ENCODE peak calls at places on chromosomes 11 and 22, in ten cellular contexts. One of them, this sample, is unnamed.

GRCh38 chr11:121904148-121904547 is 211.9 kb downstream of the BLID start:
- DNase-seq in anterior cingulate cortex: no peak
- DNase-seq in lower lobe of right lung: peak
- DNase-seq in mucosa of descending colon: no peak
- DNase-seq in naive B cell: peak
- DNase-seq in upper lobe of right lung: no peak
- DNase-seq in naive thymus-derived CD8-positive, alpha-beta T cell: no peak
- DNase-seq in renal cortical epithelial cell: no peak
- DNase-seq in C1 segment of cervical spinal cord: no peak
- DNase-seq in cortex of kidney: no peak
- DNase-seq in this sample: no peak

GRCh38 chr11:15159085-15159484 is 44.4 kb downstream of the INSC start:
- DNase-seq in anterior cingulate cortex: no peak
- DNase-seq in lower lobe of right lung: no peak
- DNase-seq in mucosa of descending colon: no peak
- DNase-seq in naive B cell: peak
- DNase-seq in upper lobe of right lung: no peak
- DNase-seq in naive thymus-derived CD8-positive, alpha-beta T cell: no peak
- DNase-seq in renal cortical epithelial cell: peak
- DNase-seq in C1 segment of cervical spinal cord: no peak
- DNase-seq in cortex of kidney: no peak
- DNase-seq in this sample: no peak

GRCh38 chr11:15213471-15214231 is 98.9 kb downstream of the INSC start:
- DNase-seq in anterior cingulate cortex: no peak
- DNase-seq in lower lobe of right lung: no peak
- DNase-seq in mucosa of descending colon: no peak
- DNase-seq in naive B cell: no peak
- DNase-seq in upper lobe of right lung: no peak
- DNase-seq in naive thymus-derived CD8-positive, alpha-beta T cell: no peak
- DNase-seq in renal cortical epithelial cell: no peak
- DNase-seq in C1 segment of cervical spinal cord: no peak
- DNase-seq in cortex of kidney: no peak
- DNase-seq in this sample: no peak

GRCh38 chr11:25953015-25953414 is 378.9 kb upstream of the ANO3 start:
- DNase-seq in anterior cingulate cortex: no peak
- DNase-seq in lower lobe of right lung: no peak
- DNase-seq in mucosa of descending colon: no peak
- DNase-seq in naive B cell: no peak
- DNase-seq in upper lobe of right lung: no peak
- DNase-seq in naive thymus-derived CD8-positive, alpha-beta T cell: no peak
- DNase-seq in renal cortical epithelial cell: peak
- DNase-seq in C1 segment of cervical spinal cord: no peak
- DNase-seq in cortex of kidney: no peak
- DNase-seq in this sample: no peak

GRCh38 chr11:44939673-44940072 is 11.0 kb downstream of the TP53I11 start:
- DNase-seq in anterior cingulate cortex: no peak
- DNase-seq in lower lobe of right lung: no peak
- DNase-seq in mucosa of descending colon: no peak
- DNase-seq in naive B cell: no peak
- DNase-seq in upper lobe of right lung: no peak
- DNase-seq in naive thymus-derived CD8-positive, alpha-beta T cell: no peak
- DNase-seq in renal cortical epithelial cell: no peak
- DNase-seq in C1 segment of cervical spinal cord: no peak
- DNase-seq in cortex of kidney: no peak
- DNase-seq in this sample: no peak

GRCh38 chr11:95647805-95648379 is 141.7 kb downstream of the FAM76B start:
- DNase-seq in anterior cingulate cortex: no peak
- DNase-seq in lower lobe of right lung: no peak
- DNase-seq in mucosa of descending colon: no peak
- DNase-seq in naive B cell: no peak
- DNase-seq in upper lobe of right lung: no peak
- DNase-seq in naive thymus-derived CD8-positive, alpha-beta T cell: no peak
- DNase-seq in renal cortical epithelial cell: peak
- DNase-seq in C1 segment of cervical spinal cord: no peak
- DNase-seq in cortex of kidney: no peak
- DNase-seq in this sample: no peak

GRCh38 chr22:38412435-38413084 is 42.4 kb downstream of the KCNJ4 start:
- DNase-seq in anterior cingulate cortex: no peak
- DNase-seq in lower lobe of right lung: peak
- DNase-seq in mucosa of descending colon: peak
- DNase-seq in naive B cell: peak
- DNase-seq in upper lobe of right lung: peak
- DNase-seq in naive thymus-derived CD8-positive, alpha-beta T cell: no peak
- DNase-seq in renal cortical epithelial cell: no peak
- DNase-seq in C1 segment of cervical spinal cord: no peak
- DNase-seq in cortex of kidney: no peak
- DNase-seq in this sample: peak

GRCh38 chr11:126948563-126948962 is 52.0 kb downstream of the KIRREL3 start:
- DNase-seq in anterior cingulate cortex: no peak
- DNase-seq in lower lobe of right lung: no peak
- DNase-seq in mucosa of descending colon: no peak
- DNase-seq in naive B cell: no peak
- DNase-seq in upper lobe of right lung: no peak
- DNase-seq in naive thymus-derived CD8-positive, alpha-beta T cell: no peak
- DNase-seq in renal cortical epithelial cell: peak
- DNase-seq in C1 segment of cervical spinal cord: no peak
- DNase-seq in cortex of kidney: no peak
- DNase-seq in this sample: no peak

GRCh38 chr22:39392341-39392948 is 7.1 kb upstream of the TAB1 start:
- DNase-seq in anterior cingulate cortex: no peak
- DNase-seq in lower lobe of right lung: no peak
- DNase-seq in mucosa of descending colon: no peak
- DNase-seq in naive B cell: no peak
- DNase-seq in upper lobe of right lung: no peak
- DNase-seq in naive thymus-derived CD8-positive, alpha-beta T cell: no peak
- DNase-seq in renal cortical epithelial cell: no peak
- DNase-seq in C1 segment of cervical spinal cord: no peak
- DNase-seq in cortex of kidney: no peak
- DNase-seq in this sample: no peak

GRCh38 chr11:65786786-65787636 is at the start of gene OVOL1:
- DNase-seq in anterior cingulate cortex: no peak
- DNase-seq in lower lobe of right lung: peak
- DNase-seq in mucosa of descending colon: peak
- DNase-seq in naive B cell: peak
- DNase-seq in upper lobe of right lung: peak
- DNase-seq in naive thymus-derived CD8-positive, alpha-beta T cell: no peak
- DNase-seq in renal cortical epithelial cell: no peak
- DNase-seq in C1 segment of cervical spinal cord: no peak
- DNase-seq in cortex of kidney: no peak
- DNase-seq in this sample: peak

GRCh38 chr11:34140149-34140548 is 34.7 kb downstream of the NAT10 start:
- DNase-seq in anterior cingulate cortex: no peak
- DNase-seq in lower lobe of right lung: peak
- DNase-seq in mucosa of descending colon: no peak
- DNase-seq in naive B cell: no peak
- DNase-seq in upper lobe of right lung: no peak
- DNase-seq in naive thymus-derived CD8-positive, alpha-beta T cell: no peak
- DNase-seq in renal cortical epithelial cell: no peak
- DNase-seq in C1 segment of cervical spinal cord: no peak
- DNase-seq in cortex of kidney: no peak
- DNase-seq in this sample: no peak

GRCh38 chr11:77590194-77590591 is 440 bp downstream of the AQP11 start:
- DNase-seq in anterior cingulate cortex: peak
- DNase-seq in lower lobe of right lung: no peak
- DNase-seq in mucosa of descending colon: no peak
- DNase-seq in naive B cell: no peak
- DNase-seq in upper lobe of right lung: no peak
- DNase-seq in naive thymus-derived CD8-positive, alpha-beta T cell: peak
- DNase-seq in renal cortical epithelial cell: peak
- DNase-seq in C1 segment of cervical spinal cord: peak
- DNase-seq in cortex of kidney: no peak
- DNase-seq in this sample: peak

GRCh38 chr11:62569611-62570010 is 4.1 kb downstream of the EEF1G start:
- DNase-seq in anterior cingulate cortex: no peak
- DNase-seq in lower lobe of right lung: no peak
- DNase-seq in mucosa of descending colon: no peak
- DNase-seq in naive B cell: no peak
- DNase-seq in upper lobe of right lung: no peak
- DNase-seq in naive thymus-derived CD8-positive, alpha-beta T cell: no peak
- DNase-seq in renal cortical epithelial cell: no peak
- DNase-seq in C1 segment of cervical spinal cord: no peak
- DNase-seq in cortex of kidney: no peak
- DNase-seq in this sample: no peak

GRCh38 chr22:42785706-42786499 is 65.2 kb upstream of the A4GALT start:
- DNase-seq in anterior cingulate cortex: no peak
- DNase-seq in lower lobe of right lung: no peak
- DNase-seq in mucosa of descending colon: no peak
- DNase-seq in naive B cell: no peak
- DNase-seq in upper lobe of right lung: no peak
- DNase-seq in naive thymus-derived CD8-positive, alpha-beta T cell: no peak
- DNase-seq in renal cortical epithelial cell: no peak
- DNase-seq in C1 segment of cervical spinal cord: no peak
- DNase-seq in cortex of kidney: no peak
- DNase-seq in this sample: no peak

GRCh38 chr11:128058580-128059208 is 528.7 kb downstream of the ETS1 start:
- DNase-seq in anterior cingulate cortex: no peak
- DNase-seq in lower lobe of right lung: no peak
- DNase-seq in mucosa of descending colon: no peak
- DNase-seq in naive B cell: no peak
- DNase-seq in upper lobe of right lung: no peak
- DNase-seq in naive thymus-derived CD8-positive, alpha-beta T cell: no peak
- DNase-seq in renal cortical epithelial cell: no peak
- DNase-seq in C1 segment of cervical spinal cord: no peak
- DNase-seq in cortex of kidney: no peak
- DNase-seq in this sample: no peak

GRCh38 chr22:17213976-17214375 is 5.3 kb downstream of the ADA2 start:
- DNase-seq in anterior cingulate cortex: no peak
- DNase-seq in lower lobe of right lung: peak
- DNase-seq in mucosa of descending colon: peak
- DNase-seq in naive B cell: no peak
- DNase-seq in upper lobe of right lung: peak
- DNase-seq in naive thymus-derived CD8-positive, alpha-beta T cell: peak
- DNase-seq in renal cortical epithelial cell: peak
- DNase-seq in C1 segment of cervical spinal cord: no peak
- DNase-seq in cortex of kidney: no peak
- DNase-seq in this sample: peak

GRCh38 chr11:22449441-22449840 is 111.3 kb downstream of the SLC17A6 start:
- DNase-seq in anterior cingulate cortex: no peak
- DNase-seq in lower lobe of right lung: no peak
- DNase-seq in mucosa of descending colon: no peak
- DNase-seq in naive B cell: no peak
- DNase-seq in upper lobe of right lung: no peak
- DNase-seq in naive thymus-derived CD8-positive, alpha-beta T cell: no peak
- DNase-seq in renal cortical epithelial cell: no peak
- DNase-seq in C1 segment of cervical spinal cord: no peak
- DNase-seq in cortex of kidney: no peak
- DNase-seq in this sample: no peak

GRCh38 chr22:33427461-33427860 is 369.3 kb upstream of the SYN3 start:
- DNase-seq in anterior cingulate cortex: no peak
- DNase-seq in lower lobe of right lung: no peak
- DNase-seq in mucosa of descending colon: no peak
- DNase-seq in naive B cell: no peak
- DNase-seq in upper lobe of right lung: no peak
- DNase-seq in naive thymus-derived CD8-positive, alpha-beta T cell: no peak
- DNase-seq in renal cortical epithelial cell: no peak
- DNase-seq in C1 segment of cervical spinal cord: no peak
- DNase-seq in cortex of kidney: no peak
- DNase-seq in this sample: no peak

GRCh38 chr22:30932661-30933060 is 35.9 kb downstream of the MORC2 start:
- DNase-seq in anterior cingulate cortex: no peak
- DNase-seq in lower lobe of right lung: no peak
- DNase-seq in mucosa of descending colon: no peak
- DNase-seq in naive B cell: no peak
- DNase-seq in upper lobe of right lung: no peak
- DNase-seq in naive thymus-derived CD8-positive, alpha-beta T cell: no peak
- DNase-seq in renal cortical epithelial cell: no peak
- DNase-seq in C1 segment of cervical spinal cord: no peak
- DNase-seq in cortex of kidney: no peak
- DNase-seq in this sample: no peak

GRCh38 chr22:45210577-45211431 is 29.9 kb downstream of the KIAA0930 start:
- DNase-seq in anterior cingulate cortex: no peak
- DNase-seq in lower lobe of right lung: no peak
- DNase-seq in mucosa of descending colon: no peak
- DNase-seq in naive B cell: no peak
- DNase-seq in upper lobe of right lung: peak
- DNase-seq in naive thymus-derived CD8-positive, alpha-beta T cell: no peak
- DNase-seq in renal cortical epithelial cell: no peak
- DNase-seq in C1 segment of cervical spinal cord: peak
- DNase-seq in cortex of kidney: no peak
- DNase-seq in this sample: no peak

GRCh38 chr22:43900206-43900605 is 8.4 kb upstream of the PNPLA5 start:
- DNase-seq in anterior cingulate cortex: no peak
- DNase-seq in lower lobe of right lung: no peak
- DNase-seq in mucosa of descending colon: no peak
- DNase-seq in naive B cell: no peak
- DNase-seq in upper lobe of right lung: no peak
- DNase-seq in naive thymus-derived CD8-positive, alpha-beta T cell: no peak
- DNase-seq in renal cortical epithelial cell: no peak
- DNase-seq in C1 segment of cervical spinal cord: no peak
- DNase-seq in cortex of kidney: no peak
- DNase-seq in this sample: no peak

GRCh38 chr11:1436468-1437030 is 46.8 kb downstream of the BRSK2 start:
- DNase-seq in anterior cingulate cortex: no peak
- DNase-seq in lower lobe of right lung: no peak
- DNase-seq in mucosa of descending colon: no peak
- DNase-seq in naive B cell: no peak
- DNase-seq in upper lobe of right lung: no peak
- DNase-seq in naive thymus-derived CD8-positive, alpha-beta T cell: no peak
- DNase-seq in renal cortical epithelial cell: no peak
- DNase-seq in C1 segment of cervical spinal cord: no peak
- DNase-seq in cortex of kidney: no peak
- DNase-seq in this sample: no peak

GRCh38 chr22:31631381-31631780 is 30.6 kb downstream of the PISD start:
- DNase-seq in anterior cingulate cortex: no peak
- DNase-seq in lower lobe of right lung: no peak
- DNase-seq in mucosa of descending colon: peak
- DNase-seq in naive B cell: no peak
- DNase-seq in upper lobe of right lung: no peak
- DNase-seq in naive thymus-derived CD8-positive, alpha-beta T cell: no peak
- DNase-seq in renal cortical epithelial cell: no peak
- DNase-seq in C1 segment of cervical spinal cord: no peak
- DNase-seq in cortex of kidney: no peak
- DNase-seq in this sample: no peak

GRCh38 chr11:117010808-117011540 is 87.3 kb downstream of the SIK3 start:
- DNase-seq in anterior cingulate cortex: no peak
- DNase-seq in lower lobe of right lung: no peak
- DNase-seq in mucosa of descending colon: no peak
- DNase-seq in naive B cell: no peak
- DNase-seq in upper lobe of right lung: no peak
- DNase-seq in naive thymus-derived CD8-positive, alpha-beta T cell: no peak
- DNase-seq in renal cortical epithelial cell: peak
- DNase-seq in C1 segment of cervical spinal cord: no peak
- DNase-seq in cortex of kidney: no peak
- DNase-seq in this sample: no peak

GRCh38 chr11:8917157-8917820 is 6.3 kb downstream of the AKIP1 start:
- DNase-seq in anterior cingulate cortex: no peak
- DNase-seq in lower lobe of right lung: peak
- DNase-seq in mucosa of descending colon: no peak
- DNase-seq in naive B cell: no peak
- DNase-seq in upper lobe of right lung: peak
- DNase-seq in naive thymus-derived CD8-positive, alpha-beta T cell: no peak
- DNase-seq in renal cortical epithelial cell: peak
- DNase-seq in C1 segment of cervical spinal cord: no peak
- DNase-seq in cortex of kidney: no peak
- DNase-seq in this sample: no peak

GRCh38 chr11:67646535-67647336 is 3.8 kb downstream of the ACY3 start:
- DNase-seq in anterior cingulate cortex: no peak
- DNase-seq in lower lobe of right lung: peak
- DNase-seq in mucosa of descending colon: peak
- DNase-seq in naive B cell: peak
- DNase-seq in upper lobe of right lung: no peak
- DNase-seq in naive thymus-derived CD8-positive, alpha-beta T cell: no peak
- DNase-seq in renal cortical epithelial cell: peak
- DNase-seq in C1 segment of cervical spinal cord: no peak
- DNase-seq in cortex of kidney: no peak
- DNase-seq in this sample: no peak

GRCh38 chr11:120091701-120092100 is 46.2 kb downstream of the TRIM29 start:
- DNase-seq in anterior cingulate cortex: no peak
- DNase-seq in lower lobe of right lung: no peak
- DNase-seq in mucosa of descending colon: no peak
- DNase-seq in naive B cell: no peak
- DNase-seq in upper lobe of right lung: no peak
- DNase-seq in naive thymus-derived CD8-positive, alpha-beta T cell: no peak
- DNase-seq in renal cortical epithelial cell: no peak
- DNase-seq in C1 segment of cervical spinal cord: no peak
- DNase-seq in cortex of kidney: no peak
- DNase-seq in this sample: no peak

GRCh38 chr11:59706518-59707285 is 6.9 kb downstream of the OR10V1 start:
- DNase-seq in anterior cingulate cortex: no peak
- DNase-seq in lower lobe of right lung: no peak
- DNase-seq in mucosa of descending colon: peak
- DNase-seq in naive B cell: no peak
- DNase-seq in upper lobe of right lung: no peak
- DNase-seq in naive thymus-derived CD8-positive, alpha-beta T cell: no peak
- DNase-seq in renal cortical epithelial cell: peak
- DNase-seq in C1 segment of cervical spinal cord: no peak
- DNase-seq in cortex of kidney: no peak
- DNase-seq in this sample: no peak

This sample was measured in stimulated activated naive CD4-positive, alpha-beta T cell.